ENCODE peak calls at places on chromosome 9, in seven cellular contexts. B is CD8-positive, alpha-beta memory T cell; Q is cardiac muscle cell; W is ascending aorta; H is adipocyte; P is mesendoderm; S is SJSA1. E is an unnamed sample. For H3K4me1 and H3K36me3, the result is how much of the 10 kb centered on the place peaks cover.

GRCh38 chr9:127690735-127691134 is 16.1 kb upstream of the CFAP157 start:
- DNase-seq in B (no peak), W (no peak), S (no peak), Q (no peak), P (no peak), H (no peak), E (no peak)

GRCh38 chr9:100472725-100473261 is at the start of gene TMEFF1:
- DNase-seq in W (no peak), P (peak), Q (peak), S (no peak), H (peak), B (peak), E (no peak)

GRCh38 chr9:33687779-33688178 is 107.6 kb upstream of the PRSS3 start:
- DNase-seq in B (no peak), Q (peak), W (no peak), H (no peak), S (no peak), P (no peak), E (no peak)

GRCh38 chr9:107480386-107480789 is 9.2 kb downstream of the KLF4 start:
- DNase-seq in S (peak), Q (no peak), B (no peak), W (no peak), H (peak), P (no peak), E (no peak)

GRCh38 chr9:75378036-75378435 is 289.7 kb downstream of the OSTF1 start:
- DNase-seq in P (peak), H (no peak), Q (no peak), W (no peak), B (no peak), S (peak), E (no peak)

GRCh38 chr9:125397736-125398135 is 136.1 kb downstream of the GAPVD1 start:
- DNase-seq in S (no peak), W (no peak), B (no peak), Q (no peak), P (no peak), H (no peak), E (no peak)

GRCh38 chr9:91532325-91532724 is 108.7 kb upstream of the NFIL3 start:
- DNase-seq in H (no peak), Q (no peak), S (no peak), W (no peak), P (no peak), B (no peak), E (no peak)

GRCh38 chr9:14403112-14403511 is 89.2 kb upstream of the NFIB start:
- DNase-seq in W (no peak), H (no peak), B (no peak), S (no peak), P (no peak), Q (no peak), E (no peak)

GRCh38 chr9:35658894-35659220 is 765 bp downstream of the CCDC107 start:
- DNase-seq in Q (no peak), B (no peak), S (peak), P (peak), W (no peak), H (peak), E (no peak)

GRCh38 chr9:125756499-125756898 is 9.3 kb downstream of the PBX3 start:
- DNase-seq in Q (peak), P (no peak), S (no peak), B (no peak), W (no peak), H (no peak), E (no peak)

GRCh38 chr9:78692871-78693270 is 395.9 kb downstream of the PSAT1 start:
- DNase-seq in S (no peak), H (no peak), B (no peak), P (peak), W (no peak), Q (no peak), E (no peak)

GRCh38 chr9:134635431-134636141 is 6.0 kb upstream of the COL5A1 start:
- DNase-seq in P (no peak), Q (no peak), H (no peak), B (no peak), W (no peak), S (no peak), E (no peak)

GRCh38 chr9:127344373-127344995 is 52.5 kb upstream of the SLC2A8 start:
- DNase-seq in H (peak), S (no peak), Q (no peak), B (no peak), P (peak), W (no peak), E (no peak)

GRCh38 chr9:100088202-100088601 is 10.6 kb downstream of the ERP44 start:
- DNase-seq in B (no peak), W (no peak), S (no peak), P (peak), Q (no peak), H (no peak), E (no peak)

GRCh38 chr9:137311171-137311970 is 9.3 kb upstream of the NRARP start:
- DNase-seq in H (no peak), W (no peak), Q (no peak), S (no peak), P (no peak), B (no peak), E (no peak)

GRCh38 chr9:72675586-72675985 is 154.2 kb downstream of the TMC1 start:
- DNase-seq in S (peak), B (no peak), W (no peak), P (peak), Q (no peak), H (peak), E (no peak)

GRCh38 chr9:20022410-20022809 is 233.6 kb upstream of the SLC24A2 start:
- DNase-seq in B (no peak), S (peak), P (no peak), H (peak), Q (no peak), W (no peak), E (no peak)

GRCh38 chr9:34869390-34869789 is 88.7 kb upstream of the PHF24 start:
- DNase-seq in W (no peak), B (no peak), P (peak), Q (peak), H (peak), S (no peak), E (no peak)

GRCh38 chr9:136981588-136982231 is 1.1 kb upstream of the LCNL1 start:
- DNase-seq in W (no peak), S (peak), B (no peak), P (no peak), H (no peak), Q (peak), E (no peak)

GRCh38 chr9:28938981-28939380 is 1365.7 kb upstream of the C9orf72 start:
- DNase-seq in W (no peak), S (no peak), H (no peak), B (no peak), P (no peak), Q (peak), E (no peak)

GRCh38 chr9:7983361-7983974 is 183.9 kb upstream of the DMAC1 start:
- DNase-seq in S (no peak), Q (no peak), P (no peak), W (no peak), B (no peak), H (no peak), E (no peak)

GRCh38 chr9:20981486-20981885 is 50.0 kb downstream of the HACD4 start:
- DNase-seq in W (no peak), H (peak), P (no peak), Q (no peak), B (no peak), S (peak), E (no peak)

GRCh38 chr9:19992556-19992955 is 203.7 kb upstream of the SLC24A2 start:
- DNase-seq in P (no peak), W (no peak), B (no peak), Q (no peak), H (peak), S (no peak), E (no peak)

GRCh38 chr9:96061293-96061987 is 185.9 kb downstream of the ERCC6L2 start:
- DNase-seq in Q (peak), B (peak), S (peak), H (peak), P (peak), W (no peak), E (no peak)

GRCh38 chr9:2987679-2988078 is 143.8 kb upstream of the PUM3 start:
- DNase-seq in S (no peak), H (no peak), B (no peak), P (no peak), Q (no peak), W (no peak), E (no peak)

GRCh38 chr9:2800385-2801179 is 43.3 kb downstream of the PUM3 start:
- DNase-seq in S (no peak), B (no peak), H (peak), W (no peak), P (peak), Q (peak), E (no peak)

GRCh38 chr9:135501261-135502167 is 1.0 kb downstream of the MRPS2 start:
- DNase-seq in P (peak), W (no peak), B (no peak), Q (no peak), S (no peak), H (peak), E (no peak)

GRCh38 chr9:135567311-135567710 is 5.8 kb downstream of the PAEP start:
- DNase-seq in W (no peak), B (no peak), Q (no peak), P (no peak), S (no peak), H (no peak), E (no peak)

GRCh38 chr9:2181794-2182193 is 166.6 kb downstream of the SMARCA2 start:
- DNase-seq in Q (peak), P (peak), H (peak), W (no peak), S (peak), B (no peak), E (no peak)

GRCh38 chr9:114375386-114375785 is 12.4 kb downstream of the AKNA start:
- DNase-seq in W (no peak), Q (no peak), B (no peak), H (no peak), P (no peak), S (no peak), E (no peak)
- H3K4me1 ChIP-seq in W (under half), Q (under half), B (half or more), H (under half), P (under half), S (under half), E (half or more)

GRCh38 chr9:130794923-130795495 is 40.0 kb upstream of the ABL1 start:
- DNase-seq in B (no peak), H (peak), Q (no peak), P (no peak), S (no peak), W (no peak), E (no peak)
- H3K36me3 ChIP-seq in B (under half), H (under half), Q (under half), P (under half), S (under half), W (under half), E (under half)

GRCh38 chr9:92619601-92620300 is 50.2 kb downstream of the IPPK start:
- DNase-seq in B (no peak), S (no peak), Q (peak), W (no peak), P (no peak), H (no peak), E (no peak)

GRCh38 chr9:92620870-92621269 is 49.1 kb downstream of the IPPK start:
- DNase-seq in Q (no peak), B (no peak), S (no peak), P (no peak), W (no peak), H (no peak), E (no peak)

GRCh38 chr9:92617951-92618510 is 51.9 kb downstream of the IPPK start:
- DNase-seq in P (no peak), W (no peak), H (no peak), B (no peak), Q (no peak), S (no peak), E (no peak)

GRCh38 chr9:92617195-92617813 is 52.6 kb downstream of the IPPK start:
- DNase-seq in Q (no peak), W (no peak), S (no peak), H (no peak), P (no peak), B (no peak), E (no peak)

DNA sequence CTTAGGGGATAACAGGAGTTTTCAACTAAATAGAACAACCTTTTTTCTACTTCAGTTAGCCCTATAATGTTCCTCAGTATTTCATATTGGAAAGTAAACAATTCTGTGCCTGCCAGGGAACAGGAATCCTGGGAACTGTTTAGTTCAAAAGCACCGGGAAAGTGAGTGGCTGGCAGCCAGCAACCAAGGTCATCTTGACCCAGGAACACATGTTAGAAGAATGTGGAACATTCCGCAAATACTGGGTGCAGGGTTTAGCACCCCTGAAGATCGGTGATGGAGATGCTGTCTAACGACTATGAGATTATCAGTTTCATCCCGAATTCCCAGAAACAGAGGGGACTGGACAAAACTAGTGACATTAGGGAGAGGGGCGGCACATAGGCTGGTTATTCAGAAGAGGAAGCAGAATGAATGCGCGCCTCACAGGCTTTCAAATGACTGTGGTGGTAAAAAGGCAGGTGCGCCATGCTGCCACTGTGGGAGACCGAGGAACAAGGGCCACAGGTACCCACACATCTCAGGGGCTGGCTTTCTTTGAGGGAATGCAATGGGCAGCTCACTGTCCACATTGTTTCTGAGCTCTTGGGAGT is 51.2 kb downstream of the IPPK start:
- DNase-seq in P (no peak), H (no peak), S (no peak), W (no peak), Q (peak), B (no peak), E (no peak)
- H3K4me1 ChIP-seq in P (under half), H (under half), S (under half), W (under half), Q (under half), B (under half), E (under half)

GRCh38 chr9:87500491-87500890 is 2.8 kb downstream of the DAPK1 start:
- DNase-seq in W (no peak), S (peak), H (peak), B (no peak), Q (no peak), P (no peak), E (no peak)

GRCh38 chr9:87501806-87502205 is 4.1 kb downstream of the DAPK1 start:
- DNase-seq in H (no peak), B (no peak), W (no peak), P (no peak), Q (no peak), S (no peak), E (no peak)

GRCh38 chr9:87503970-87504369 is 6.3 kb downstream of the DAPK1 start:
- DNase-seq in Q (no peak), S (no peak), B (no peak), P (no peak), W (no peak), H (no peak), E (no peak)

GRCh38 chr9:87500894-87501656 is 3.4 kb downstream of the DAPK1 start:
- DNase-seq in W (no peak), H (no peak), B (no peak), S (no peak), Q (no peak), P (no peak), E (no peak)

GRCh38 chr9:87502446-87503232 is 5.0 kb downstream of the DAPK1 start:
- DNase-seq in Q (no peak), W (no peak), B (no peak), S (no peak), P (no peak), H (no peak), E (no peak)
- H3K36me3 ChIP-seq in Q (under half), W (under half), B (under half), S (half or more), P (under half), H (under half), E (under half)

GRCh38 chr9:98637381-98637780 is 71.4 kb downstream of the GABBR2 start:
- DNase-seq in W (no peak), Q (no peak), B (no peak), P (no peak), S (no peak), H (no peak), E (no peak)

GRCh38 chr9:98639133-98639532 is 69.6 kb downstream of the GABBR2 start:
- DNase-seq in H (no peak), Q (no peak), W (no peak), S (no peak), P (no peak), B (no peak), E (no peak)

GRCh38 chr9:98635374-98635773 is 73.4 kb downstream of the GABBR2 start:
- DNase-seq in S (no peak), Q (no peak), P (no peak), H (no peak), W (no peak), B (no peak), E (no peak)

GRCh38 chr9:98632839-98633238 is 75.9 kb downstream of the GABBR2 start:
- DNase-seq in S (no peak), W (no peak), Q (no peak), H (no peak), B (no peak), P (no peak), E (no peak)

DNA sequence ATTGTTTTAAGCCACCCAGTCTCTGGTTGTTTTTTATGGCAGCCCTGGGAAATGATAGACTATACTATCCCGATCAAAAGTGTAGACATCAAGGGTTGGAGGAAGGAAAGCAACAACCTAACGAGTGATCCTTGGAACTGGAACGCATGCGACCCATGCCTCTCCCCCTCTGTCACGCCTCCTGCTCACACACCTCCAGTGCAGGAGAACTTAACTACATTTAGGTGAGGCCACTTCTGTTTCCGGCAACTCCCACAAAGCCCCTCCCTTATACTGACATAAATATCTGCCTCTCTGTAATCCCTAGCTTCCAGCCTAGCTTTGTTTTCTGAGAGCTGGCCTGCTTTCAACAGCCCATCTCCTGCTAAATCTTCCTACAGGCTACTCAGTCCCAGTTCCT is 74.1 kb downstream of the GABBR2 start:
- DNase-seq in S (no peak), Q (no peak), B (no peak), W (no peak), P (no peak), H (no peak), E (no peak)
- H3K4me1 ChIP-seq in S (under half), Q (under half), B (under half), W (under half), P (under half), H (under half), E (under half)

GRCh38 chr9:86471501-86471900 is 117.3 kb upstream of the TUT7 start:
- DNase-seq in P (no peak), Q (no peak), B (no peak), W (no peak), S (no peak), H (no peak), E (no peak)
- H3K36me3 ChIP-seq in P (under half), Q (under half), B (under half), W (under half), S (under half), H (under half), E (under half)